ENCODE peak calls at places on chromosomes 11 and 22, in seven cellular contexts. W is CD8-positive, alpha-beta T cell; X is NCI-H1436; L is stimulated activated CD4-positive, alpha-beta T cell treated with anti-CD3 and anti-CD28 coated beads, Interleukin-15, amount 100 ng/mL, for 24 hours; O is MCF 10A; R is OCI-M1; E is chondrocyte. V is an unnamed sample.

GRCh38 chr22:25395915-25396314 is 168.6 kb upstream of the GRK3 start:
- DNase-seq in R (no peak), X (no peak), E (no peak), L (no peak), O (no peak), W (no peak), V (no peak)

GRCh38 chr11:66448523-66448922 is 9.9 kb upstream of the MRPL11 start:
- DNase-seq in R (no peak), L (no peak), W (no peak), O (no peak), X (no peak), E (no peak), V (peak)

GRCh38 chr22:35883028-35883620 is 145.5 kb downstream of the RBFOX2 start:
- DNase-seq in E (no peak), W (no peak), R (no peak), O (peak), L (no peak), X (no peak), V (no peak)

GRCh38 chr11:61718046-61718531 is 34.3 kb upstream of the MYRF start:
- DNase-seq in R (no peak), E (no peak), W (no peak), X (no peak), L (no peak), O (no peak), V (no peak)

GRCh38 chr11:64802370-64803162 is 448 bp downstream of the MAP4K2 start:
- DNase-seq in X (no peak), O (no peak), R (no peak), W (no peak), E (no peak), L (peak), V (no peak)

GRCh38 chr22:35538801-35539321 is 1.8 kb upstream of the RASD2 start:
- DNase-seq in W (no peak), E (no peak), X (no peak), L (peak), R (peak), O (peak), V (no peak)

GRCh38 chr11:93522448-93522847 is 20.7 kb downstream of the SMCO4 start:
- DNase-seq in R (no peak), E (no peak), O (no peak), W (no peak), X (no peak), L (no peak), V (no peak)

GRCh38 chr11:59545179-59546020 is 34.1 kb downstream of the OR4D9 start:
- DNase-seq in W (no peak), R (peak), X (no peak), L (no peak), O (peak), E (no peak), V (no peak)

GRCh38 chr11:3835752-3836151 is 5.0 kb downstream of the RHOG start:
- DNase-seq in R (peak), L (no peak), E (no peak), W (no peak), X (no peak), O (no peak), V (peak)

GRCh38 chr11:15913261-15913660 is 443.1 kb downstream of the SOX6 start:
- DNase-seq in X (no peak), L (no peak), W (no peak), R (no peak), E (no peak), O (no peak), V (no peak)

GRCh38 chr11:41222236-41222635 is 237.2 kb downstream of the LRRC4C start:
- DNase-seq in E (no peak), W (no peak), L (no peak), X (no peak), O (no peak), R (no peak), V (peak)

GRCh38 chr11:27514558-27514957 is 8.0 kb upstream of the LIN7C start:
- DNase-seq in L (no peak), X (no peak), W (no peak), R (no peak), O (peak), E (no peak), V (no peak)

GRCh38 chr11:73137262-73137941 is 4.7 kb downstream of the FCHSD2 start:
- DNase-seq in E (no peak), L (no peak), W (no peak), X (no peak), R (no peak), O (no peak), V (peak)

GRCh38 chr22:42950281-42950680 is 64.7 kb downstream of the PACSIN2 start:
- DNase-seq in E (no peak), W (no peak), L (no peak), O (no peak), R (no peak), X (no peak), V (no peak)

GRCh38 chr22:45889539-45890350 is 87.2 kb downstream of the WNT7B start:
- DNase-seq in E (peak), X (no peak), L (no peak), R (no peak), O (no peak), W (no peak), V (no peak)

GRCh38 chr11:109112748-109113378 is 309.1 kb upstream of the C11orf87 start:
- DNase-seq in X (no peak), O (no peak), E (no peak), R (no peak), W (no peak), L (no peak), V (no peak)

GRCh38 chr11:15805726-15806125 is 550.6 kb downstream of the SOX6 start:
- DNase-seq in O (no peak), E (no peak), L (no peak), X (peak), W (no peak), R (no peak), V (no peak)

GRCh38 chr11:116686891-116687290 is 85.9 kb downstream of the BUD13 start:
- DNase-seq in W (no peak), E (no peak), O (no peak), L (no peak), X (peak), R (no peak), V (no peak)

GRCh38 chr11:76139317-76139716 is 67.0 kb downstream of the WNT11 start:
- DNase-seq in X (no peak), E (no peak), L (no peak), W (no peak), O (no peak), R (no peak), V (peak)